ENCODE peak calls at places on chromosomes 13 and 19, in four cellular contexts. I, S, C and O are unnamed samples.

GRCh38 chr13:112322562-112322961 is 53.6 kb upstream of the SPACA7 start:
- DNase-seq in I (no peak), S (no peak), C (no peak), O (no peak)

GRCh38 chr13:65387743-65388347 is 1842.3 kb downstream of the PCDH9 start:
- DNase-seq in I (no peak), S (no peak), C (no peak), O (no peak)

GRCh38 chr19:51589511-51589910 is 18.4 kb downstream of the ZNF175 start:
- DNase-seq in I (no peak), S (no peak), C (no peak), O (no peak)

GRCh38 chr19:15427350-15427700 is 8.5 kb upstream of the AKAP8L start:
- DNase-seq in I (no peak), S (no peak), C (no peak), O (no peak)

GRCh38 chr13:99419591-99420243 is 81.6 kb upstream of the TM9SF2 start:
- DNase-seq in I (no peak), S (no peak), C (no peak), O (no peak)

GRCh38 chr19:53254451-53255341 is at the start of gene ZNF677:
- DNase-seq in I (peak; percentile 24), S (peak; percentile 92), C (no peak), O (peak; percentile 22)

GRCh38 chr13:29922281-29922821 is 71.9 kb upstream of the UBL3 start:
- DNase-seq in I (no peak), S (peak; percentile 40), C (no peak), O (no peak)

GRCh38 chr19:2549701-2550191 is 73.8 kb downstream of the GADD45B start:
- DNase-seq in I (no peak), S (peak; percentile 74), C (no peak), O (peak; percentile 65)

GRCh38 chr19:20273376-20273775 is 106.4 kb downstream of the ZNF486 start:
- DNase-seq in I (no peak), S (no peak), C (no peak), O (no peak)

GRCh38 chr19:54316746-54317107 is 3.8 kb upstream of the LILRA5 start:
- DNase-seq in I (no peak), S (peak; percentile 52), C (no peak), O (no peak)

GRCh38 chr13:99347911-99348451 is 40.8 kb upstream of the GPR183 start:
- DNase-seq in I (no peak), S (no peak), C (no peak), O (no peak)

GRCh38 chr13:76769238-76769859 is 116.9 kb downstream of the KCTD12 start:
- DNase-seq in I (no peak), S (no peak), C (no peak), O (no peak)

GRCh38 chr13:48201044-48201443 is 32.0 kb upstream of the ITM2B start:
- DNase-seq in I (no peak), S (no peak), C (no peak), O (no peak)